ENCODE peak calls at places on chromosome 22, in five cellular contexts. One of them, this sample, is unnamed.

GRCh38 chr22:30541979-30542810 is 4.3 kb downstream of the SEC14L6 start:
- DNase-seq in HTR-8/SVneo: no peak
- DNase-seq in fibroblast of lung: peak
- DNase-seq in GM20000: no peak
- DNase-seq in stimulated activated CD4-positive, alpha-beta T cell treated with anti-CD3 and anti-CD28 coated beads, Interleukin-1b, Interleukin-23, amount 100 ng/mL, for 48 hours: no peak
- DNase-seq in this sample: no peak

GRCh38 chr22:46072981-46073682 is 77.2 kb upstream of the PPARA start:
- DNase-seq in HTR-8/SVneo: no peak
- DNase-seq in fibroblast of lung: peak
- DNase-seq in GM20000: no peak
- DNase-seq in stimulated activated CD4-positive, alpha-beta T cell treated with anti-CD3 and anti-CD28 coated beads, Interleukin-1b, Interleukin-23, amount 100 ng/mL, for 48 hours: no peak
- DNase-seq in this sample: peak

GRCh38 chr22:44710474-44711235 is 8.7 kb downstream of the PRR5 start:
- DNase-seq in HTR-8/SVneo: no peak
- DNase-seq in fibroblast of lung: no peak
- DNase-seq in GM20000: peak
- DNase-seq in stimulated activated CD4-positive, alpha-beta T cell treated with anti-CD3 and anti-CD28 coated beads, Interleukin-1b, Interleukin-23, amount 100 ng/mL, for 48 hours: no peak
- DNase-seq in this sample: no peak

GRCh38 chr22:36295247-36295646 is 42.3 kb downstream of the APOL1 start:
- DNase-seq in HTR-8/SVneo: no peak
- DNase-seq in fibroblast of lung: no peak
- DNase-seq in GM20000: no peak
- DNase-seq in stimulated activated CD4-positive, alpha-beta T cell treated with anti-CD3 and anti-CD28 coated beads, Interleukin-1b, Interleukin-23, amount 100 ng/mL, for 48 hours: no peak
- DNase-seq in this sample: no peak

GRCh38 chr22:29062286-29062949 is 787 bp upstream of the C22orf31 start:
- DNase-seq in HTR-8/SVneo: no peak
- DNase-seq in fibroblast of lung: peak
- DNase-seq in GM20000: no peak
- DNase-seq in stimulated activated CD4-positive, alpha-beta T cell treated with anti-CD3 and anti-CD28 coated beads, Interleukin-1b, Interleukin-23, amount 100 ng/mL, for 48 hours: no peak
- DNase-seq in this sample: no peak

GRCh38 chr22:49513358-49513851 is 314.3 kb downstream of the BRD1 start:
- DNase-seq in HTR-8/SVneo: no peak
- DNase-seq in fibroblast of lung: no peak
- DNase-seq in GM20000: no peak
- DNase-seq in stimulated activated CD4-positive, alpha-beta T cell treated with anti-CD3 and anti-CD28 coated beads, Interleukin-1b, Interleukin-23, amount 100 ng/mL, for 48 hours: no peak
- DNase-seq in this sample: no peak

GRCh38 chr22:17063372-17064106 is 21.3 kb upstream of the IL17RA start:
- DNase-seq in HTR-8/SVneo: no peak
- DNase-seq in fibroblast of lung: no peak
- DNase-seq in GM20000: no peak
- DNase-seq in stimulated activated CD4-positive, alpha-beta T cell treated with anti-CD3 and anti-CD28 coated beads, Interleukin-1b, Interleukin-23, amount 100 ng/mL, for 48 hours: no peak
- DNase-seq in this sample: peak

GRCh38 chr22:31630331-31631329 is 31.4 kb downstream of the PISD start:
- DNase-seq in HTR-8/SVneo: peak
- DNase-seq in fibroblast of lung: peak
- DNase-seq in GM20000: peak
- DNase-seq in stimulated activated CD4-positive, alpha-beta T cell treated with anti-CD3 and anti-CD28 coated beads, Interleukin-1b, Interleukin-23, amount 100 ng/mL, for 48 hours: peak
- DNase-seq in this sample: peak

GRCh38 chr22:43006753-43007152 is 8.2 kb downstream of the PACSIN2 start:
- DNase-seq in HTR-8/SVneo: no peak
- DNase-seq in fibroblast of lung: peak
- DNase-seq in GM20000: no peak
- DNase-seq in stimulated activated CD4-positive, alpha-beta T cell treated with anti-CD3 and anti-CD28 coated beads, Interleukin-1b, Interleukin-23, amount 100 ng/mL, for 48 hours: no peak
- DNase-seq in this sample: no peak

GRCh38 chr22:24400726-24401596 is 26.4 kb upstream of the ADORA2A start:
- DNase-seq in HTR-8/SVneo: no peak
- DNase-seq in fibroblast of lung: peak
- DNase-seq in GM20000: no peak
- DNase-seq in stimulated activated CD4-positive, alpha-beta T cell treated with anti-CD3 and anti-CD28 coated beads, Interleukin-1b, Interleukin-23, amount 100 ng/mL, for 48 hours: no peak
- DNase-seq in this sample: no peak